ENCODE peak calls at places on chromosomes 6 and 20, in ten cellular contexts. P is right cardiac atrium; R is T follicular helper cell; L is adipocyte; S is astrocyte; C is activated gamma-delta T cell treated with Interleukin-2 at 50 U/mL for 16 hours; O is activated CD4-positive, alpha-beta T cell treated with anti-CD3 and anti-CD28 coated beads, Interleukin-2, amount 50 U/mL, for 1 hour; A is GM20000; M is 8988T; K is HL-60. J is an unnamed sample.

GRCh38 chr6:29737707-29738630 is 14.7 kb downstream of the HLA-F start:
- DNase-seq in K (peak), S (peak), M (no peak), O (peak), L (peak), A (peak), C (peak), P (peak), R (peak), J (peak)

GRCh38 chr20:48714764-48715163 is 113.0 kb downstream of the PREX1 start:
- DNase-seq in M (no peak), K (no peak), L (no peak), S (no peak), O (no peak), A (no peak), P (no peak), R (no peak), C (no peak), J (no peak)

GRCh38 chr6:43766964-43767461 is 3.0 kb upstream of the VEGFA start:
- DNase-seq in L (no peak), M (no peak), K (no peak), A (no peak), O (no peak), R (no peak), C (no peak), S (no peak), P (no peak), J (no peak)

GRCh38 chr6:112037783-112038216 is 16.1 kb upstream of the CCN6 start:
- DNase-seq in M (peak), A (no peak), L (peak), O (no peak), P (peak), R (no peak), C (no peak), K (no peak), S (peak), J (no peak)

GRCh38 chr6:71229466-71229865 is 59.1 kb upstream of the OGFRL1 start:
- DNase-seq in A (no peak), M (no peak), O (no peak), L (no peak), P (no peak), S (no peak), K (no peak), R (no peak), C (no peak), J (no peak)

GRCh38 chr20:20528896-20529295 is 161.0 kb downstream of the INSM1 start:
- DNase-seq in R (no peak), S (no peak), C (no peak), P (no peak), A (no peak), M (no peak), O (no peak), L (no peak), K (no peak), J (no peak)

GRCh38 chr20:33606114-33606771 is 55.9 kb upstream of the C20orf144 start:
- DNase-seq in M (no peak), K (no peak), C (no peak), R (no peak), S (no peak), P (no peak), O (no peak), A (peak), L (no peak), J (no peak)

GRCh38 chr6:82006027-82006738 is 241.4 kb downstream of the IBTK start:
- DNase-seq in S (no peak), O (no peak), R (no peak), L (peak), M (no peak), C (no peak), K (no peak), A (no peak), P (peak), J (peak)

GRCh38 chr6:7896465-7896987 is 14.1 kb downstream of the TXNDC5 start:
- DNase-seq in L (no peak), A (no peak), M (no peak), P (no peak), C (no peak), S (no peak), K (no peak), R (no peak), O (no peak), J (no peak)

GRCh38 chr6:26445934-26446667 is 5.8 kb downstream of the BTN3A3 start:
- DNase-seq in R (no peak), M (no peak), L (no peak), K (no peak), S (no peak), A (peak), P (no peak), O (peak), C (peak), J (no peak)

GRCh38 chr6:17705778-17706579 is 746 bp downstream of the NUP153 start:
- DNase-seq in S (peak), K (no peak), C (peak), O (peak), A (peak), P (peak), M (peak), L (peak), R (peak), J (peak)

GRCh38 chr6:154719433-154719832 is 13.8 kb upstream of the SCAF8 start:
- DNase-seq in P (no peak), S (no peak), R (no peak), K (no peak), C (no peak), O (no peak), L (no peak), A (no peak), M (no peak), J (no peak)

GRCh38 chr6:54813901-54814300 is 32.7 kb upstream of the FAM83B start:
- DNase-seq in P (no peak), C (no peak), L (no peak), A (no peak), S (peak), M (no peak), R (no peak), K (no peak), O (no peak), J (no peak)

GRCh38 chr6:156316613-156317012 is 460.6 kb upstream of the ARID1B start:
- DNase-seq in O (no peak), C (no peak), L (no peak), S (no peak), A (no peak), M (no peak), K (no peak), P (no peak), R (no peak), J (no peak)

GRCh38 chr6:118567974-118568373 is 19.9 kb downstream of the PLN start:
- DNase-seq in M (no peak), A (no peak), L (no peak), P (no peak), O (no peak), R (no peak), S (no peak), K (no peak), C (no peak), J (no peak)

GRCh38 chr6:40996591-40997247 is 42.3 kb downstream of the UNC5CL start:
- DNase-seq in A (no peak), P (no peak), M (no peak), C (no peak), L (peak), O (no peak), K (no peak), R (no peak), S (peak), J (no peak)

GRCh38 chr20:1122388-1123315 is 4.2 kb downstream of the PSMF1 start:
- DNase-seq in M (no peak), K (no peak), P (peak), S (peak), C (no peak), A (no peak), R (peak), O (peak), L (peak), J (peak)

GRCh38 chr6:96943535-96943934 is 19.0 kb downstream of the KLHL32 start:
- DNase-seq in P (no peak), O (no peak), C (no peak), S (no peak), M (no peak), R (no peak), A (no peak), K (no peak), L (no peak), J (no peak)

GRCh38 chr20:43915209-43916072 is 789 bp downstream of the TOX2 start:
- DNase-seq in S (peak), M (no peak), P (peak), C (peak), O (peak), R (no peak), L (peak), A (peak), K (no peak), J (no peak)

GRCh38 chr20:61997891-61998290 is 67.8 kb downstream of the TAF4 start:
- DNase-seq in L (no peak), O (no peak), M (no peak), A (no peak), S (no peak), P (no peak), R (no peak), K (no peak), C (no peak), J (no peak)

GRCh38 chr6:386688-387266 is 4.8 kb upstream of the IRF4 start:
- DNase-seq in S (no peak), R (no peak), A (no peak), L (no peak), C (no peak), P (no peak), O (no peak), M (no peak), K (no peak), J (no peak)

GRCh38 chr20:59062057-59062456 is 19.5 kb upstream of the PRELID3B start:
- DNase-seq in K (no peak), L (no peak), C (no peak), O (no peak), P (no peak), M (no peak), A (no peak), R (no peak), S (no peak), J (no peak)

GRCh38 chr20:48716086-48716485 is 111.7 kb downstream of the PREX1 start:
- DNase-seq in K (no peak), S (no peak), C (peak), L (no peak), P (peak), A (no peak), O (peak), R (no peak), M (no peak), J (no peak)

GRCh38 chr6:72446427-72446826 is 175.4 kb upstream of the KCNQ5 start:
- DNase-seq in M (no peak), P (no peak), A (no peak), K (no peak), C (no peak), L (peak), O (no peak), S (no peak), R (no peak), J (no peak)

GRCh38 chr20:11852189-11852588 is 65.5 kb upstream of the BTBD3 start:
- DNase-seq in A (no peak), C (no peak), S (no peak), P (no peak), O (no peak), K (no peak), M (no peak), L (no peak), R (no peak), J (no peak)

GRCh38 chr6:39085129-39085528 is 29.9 kb downstream of the SAYSD1 start:
- DNase-seq in P (no peak), K (no peak), O (no peak), C (no peak), L (no peak), R (no peak), A (no peak), M (no peak), S (no peak), J (no peak)

J was measured in AML-193.